ENCODE peak calls at places on chromosomes 6 and 20, in five cellular contexts. B is ovary; S is HCT116; A is HEK293T; N is activated CD4-positive, alpha-beta T cell treated with anti-CD3 and anti-CD28 coated beads for 36 hours. G is an unnamed sample.

GRCh38 chr6:84252140-84252539 is 24.7 kb upstream of the CEP162 start:
- DNase-seq in B (no peak), S (no peak), N (no peak), A (no peak), G (no peak)

GRCh38 chr20:1449370-1449769 is 17.3 kb downstream of the NSFL1C start:
- DNase-seq in B (no peak), N (no peak), A (no peak), S (no peak), G (no peak)

GRCh38 chr6:106757722-106758467 is 128.5 kb downstream of the QRSL1 start:
- DNase-seq in B (no peak), S (no peak), A (no peak), N (no peak), G (no peak)

GRCh38 chr6:1945235-1945832 is 300.1 kb downstream of the GMDS start:
- DNase-seq in S (no peak), B (no peak), N (no peak), A (no peak), G (no peak)

GRCh38 chr6:12459945-12460800 is 170.0 kb downstream of the EDN1 start:
- DNase-seq in N (no peak), B (no peak), S (no peak), A (no peak), G (no peak)

GRCh38 chr6:37565267-37566208 is 65.8 kb upstream of the CCDC167 start:
- DNase-seq in A (peak), B (peak), N (no peak), S (no peak), G (no peak)

GRCh38 chr6:111591370-111591900 is 14.2 kb downstream of the TRAF3IP2 start:
- DNase-seq in B (peak), N (no peak), S (peak), A (peak), G (no peak)

GRCh38 chr6:162727347-162728176 is at the start of the genes PACRG and PRKN:
- DNase-seq in A (peak), N (peak), B (peak), S (peak), G (peak)

GRCh38 chr6:167778497-167779122 is 48.1 kb upstream of the AFDN start:
- DNase-seq in A (no peak), S (no peak), N (no peak), B (no peak), G (no peak)

GRCh38 chr6:119643866-119644265 is 294.3 kb upstream of the MAN1A1 start:
- DNase-seq in A (no peak), S (no peak), B (no peak), N (no peak), G (no peak)

GRCh38 chr6:50707652-50708325 is 5.5 kb upstream of the TFAP2D start:
- DNase-seq in A (no peak), B (peak), N (no peak), S (no peak), G (no peak)

GRCh38 chr20:40600441-40601235 is 88.4 kb downstream of the MAFB start:
- DNase-seq in B (no peak), A (no peak), S (no peak), N (no peak), G (no peak)

GRCh38 chr6:13517116-13517515 is 29.7 kb upstream of the GFOD1 start:
- DNase-seq in S (no peak), B (no peak), N (no peak), A (no peak), G (no peak)

GRCh38 chr6:44268095-44268628 is 2.1 kb upstream of the TMEM151B start:
- DNase-seq in S (no peak), A (peak), B (no peak), N (peak), G (peak)